ENCODE peak calls at places on chromosomes 5 and 9, in five cellular contexts. One of them, this sample, is unnamed.

GRCh38 chr9:117772960-117773359 is 68.8 kb downstream of the TLR4 start:
- DNase-seq in A549: no peak
- DNase-seq in CD4-positive, alpha-beta T cell: no peak
- DNase-seq in SJSA1: peak
- DNase-seq in HCT116: no peak
- DNase-seq in this sample: no peak

GRCh38 chr5:73311291-73312110 is 137.1 kb downstream of the FOXD1 start:
- DNase-seq in A549: no peak
- DNase-seq in CD4-positive, alpha-beta T cell: no peak
- DNase-seq in SJSA1: peak
- DNase-seq in HCT116: no peak
- DNase-seq in this sample: no peak

GRCh38 chr5:102767864-102768263 is 12.8 kb downstream of the PAM start:
- DNase-seq in A549: no peak
- DNase-seq in CD4-positive, alpha-beta T cell: no peak
- DNase-seq in SJSA1: no peak
- DNase-seq in HCT116: no peak
- DNase-seq in this sample: no peak

GRCh38 chr9:123007269-123007668 is 26.2 kb upstream of the GPR21 start:
- DNase-seq in A549: no peak
- DNase-seq in CD4-positive, alpha-beta T cell: no peak
- DNase-seq in SJSA1: no peak
- DNase-seq in HCT116: no peak
- DNase-seq in this sample: no peak

GRCh38 chr5:102715405-102715804 is 39.7 kb upstream of the PAM start:
- DNase-seq in A549: no peak
- DNase-seq in CD4-positive, alpha-beta T cell: no peak
- DNase-seq in SJSA1: no peak
- DNase-seq in HCT116: peak
- DNase-seq in this sample: no peak

GRCh38 chr5:77851229-77852067 is 75.3 kb upstream of the TBCA start:
- DNase-seq in A549: no peak
- DNase-seq in CD4-positive, alpha-beta T cell: no peak
- DNase-seq in SJSA1: no peak
- DNase-seq in HCT116: no peak
- DNase-seq in this sample: no peak

GRCh38 chr5:132971483-132972435 is 8.3 kb upstream of the AFF4 start:
- DNase-seq in A549: no peak
- DNase-seq in CD4-positive, alpha-beta T cell: no peak
- DNase-seq in SJSA1: peak
- DNase-seq in HCT116: no peak
- DNase-seq in this sample: no peak

GRCh38 chr5:175107865-175108264 is 336.1 kb downstream of the DRD1 start:
- DNase-seq in A549: no peak
- DNase-seq in CD4-positive, alpha-beta T cell: no peak
- DNase-seq in SJSA1: no peak
- DNase-seq in HCT116: no peak
- DNase-seq in this sample: no peak

GRCh38 chr9:1057910-1058309 is 7.8 kb downstream of the DMRT2 start:
- DNase-seq in A549: no peak
- DNase-seq in CD4-positive, alpha-beta T cell: no peak
- DNase-seq in SJSA1: no peak
- DNase-seq in HCT116: no peak
- DNase-seq in this sample: peak

GRCh38 chr5:62649025-62649424 is 70.4 kb downstream of the LRRC70 start:
- DNase-seq in A549: no peak
- DNase-seq in CD4-positive, alpha-beta T cell: no peak
- DNase-seq in SJSA1: no peak
- DNase-seq in HCT116: no peak
- DNase-seq in this sample: no peak

GRCh38 chr5:41728281-41728680 is 141.9 kb downstream of the OXCT1 start:
- DNase-seq in A549: no peak
- DNase-seq in CD4-positive, alpha-beta T cell: no peak
- DNase-seq in SJSA1: no peak
- DNase-seq in HCT116: no peak
- DNase-seq in this sample: no peak

GRCh38 chr5:37133939-37134338 is 115.2 kb downstream of the CPLANE1 start:
- DNase-seq in A549: no peak
- DNase-seq in CD4-positive, alpha-beta T cell: no peak
- DNase-seq in SJSA1: no peak
- DNase-seq in HCT116: no peak
- DNase-seq in this sample: no peak

GRCh38 chr5:76582252-76583162 is 40.7 kb downstream of the F2RL2 start:
- DNase-seq in A549: no peak
- DNase-seq in CD4-positive, alpha-beta T cell: no peak
- DNase-seq in SJSA1: no peak
- DNase-seq in HCT116: no peak
- DNase-seq in this sample: no peak

GRCh38 chr5:93163010-93163663 is 417.9 kb downstream of the NR2F1-AS1 start:
- DNase-seq in A549: no peak
- DNase-seq in CD4-positive, alpha-beta T cell: no peak
- DNase-seq in SJSA1: no peak
- DNase-seq in HCT116: peak
- DNase-seq in this sample: no peak

GRCh38 chr5:180467028-180467427 is 27.2 kb upstream of the CNOT6 start:
- DNase-seq in A549: peak
- DNase-seq in CD4-positive, alpha-beta T cell: no peak
- DNase-seq in SJSA1: peak
- DNase-seq in HCT116: no peak
- DNase-seq in this sample: no peak

GRCh38 chr5:103375356-103375755 is 116.8 kb downstream of the MACIR start:
- DNase-seq in A549: no peak
- DNase-seq in CD4-positive, alpha-beta T cell: no peak
- DNase-seq in SJSA1: no peak
- DNase-seq in HCT116: no peak
- DNase-seq in this sample: no peak

GRCh38 chr5:32664523-32664922 is 46.6 kb upstream of the NPR3 start:
- DNase-seq in A549: no peak
- DNase-seq in CD4-positive, alpha-beta T cell: no peak
- DNase-seq in SJSA1: no peak
- DNase-seq in HCT116: no peak
- DNase-seq in this sample: no peak

GRCh38 chr5:139486201-139486600 is 3.6 kb upstream of the STING1 start:
- DNase-seq in A549: no peak
- DNase-seq in CD4-positive, alpha-beta T cell: no peak
- DNase-seq in SJSA1: no peak
- DNase-seq in HCT116: no peak
- DNase-seq in this sample: no peak

GRCh38 chr9:73426226-73426625 is 274.6 kb downstream of the ANXA1 start:
- DNase-seq in A549: no peak
- DNase-seq in CD4-positive, alpha-beta T cell: no peak
- DNase-seq in SJSA1: no peak
- DNase-seq in HCT116: no peak
- DNase-seq in this sample: no peak

GRCh38 chr5:108637110-108637509 is 110.6 kb upstream of the FER start:
- DNase-seq in A549: no peak
- DNase-seq in CD4-positive, alpha-beta T cell: no peak
- DNase-seq in SJSA1: no peak
- DNase-seq in HCT116: no peak
- DNase-seq in this sample: no peak

GRCh38 chr5:91425046-91425445 is 41.9 kb upstream of the ARRDC3 start:
- DNase-seq in A549: no peak
- DNase-seq in CD4-positive, alpha-beta T cell: no peak
- DNase-seq in SJSA1: no peak
- DNase-seq in HCT116: no peak
- DNase-seq in this sample: no peak

DNA sequence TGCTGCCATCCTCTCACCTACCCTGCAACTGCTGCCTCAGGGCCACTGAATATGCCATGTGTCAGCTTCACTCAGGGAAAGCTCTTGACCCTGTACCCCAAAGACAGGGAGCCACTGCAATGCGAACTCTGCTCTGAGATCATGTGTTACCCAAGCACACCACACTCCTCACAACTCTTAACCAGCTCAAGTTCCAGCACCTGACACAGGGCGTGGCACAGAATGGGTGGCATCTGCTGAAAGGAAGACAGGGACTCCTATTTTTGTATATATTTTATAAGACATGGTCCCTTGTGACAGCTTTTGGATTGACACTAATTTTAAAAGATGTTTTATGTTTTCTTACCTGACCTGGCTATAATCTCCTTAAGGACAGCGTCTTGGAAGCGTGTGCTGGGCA is 10.7 kb downstream of the PHYKPL start:
- DNase-seq in A549: no peak
- DNase-seq in CD4-positive, alpha-beta T cell: no peak
- DNase-seq in SJSA1: no peak
- DNase-seq in HCT116: no peak
- DNase-seq in this sample: no peak
- H3K27ac ChIP-seq in A549: no peak
- H3K27ac ChIP-seq in CD4-positive, alpha-beta T cell: no peak
- H3K27ac ChIP-seq in SJSA1: no peak
- H3K27ac ChIP-seq in HCT116: no peak
- H3K27ac ChIP-seq in this sample: no peak

GRCh38 chr5:154813736-154814135 is 36.7 kb downstream of the FAXDC2 start:
- DNase-seq in A549: no peak
- DNase-seq in CD4-positive, alpha-beta T cell: no peak
- DNase-seq in SJSA1: no peak
- DNase-seq in HCT116: no peak
- DNase-seq in this sample: no peak
- H3K27ac ChIP-seq in A549: no peak
- H3K27ac ChIP-seq in CD4-positive, alpha-beta T cell: no peak
- H3K27ac ChIP-seq in SJSA1: no peak
- H3K27ac ChIP-seq in HCT116: no peak
- H3K27ac ChIP-seq in this sample: no peak

GRCh38 chr9:84950879-84951811 is 281.6 kb downstream of the NTRK2 start:
- DNase-seq in A549: no peak
- DNase-seq in CD4-positive, alpha-beta T cell: no peak
- DNase-seq in SJSA1: no peak
- DNase-seq in HCT116: no peak
- DNase-seq in this sample: no peak

GRCh38 chr9:84955971-84956370 is 286.4 kb downstream of the NTRK2 start:
- DNase-seq in A549: no peak
- DNase-seq in CD4-positive, alpha-beta T cell: no peak
- DNase-seq in SJSA1: no peak
- DNase-seq in HCT116: no peak
- DNase-seq in this sample: no peak

GRCh38 chr9:84955155-84955554 is 285.6 kb downstream of the NTRK2 start:
- DNase-seq in A549: no peak
- DNase-seq in CD4-positive, alpha-beta T cell: no peak
- DNase-seq in SJSA1: no peak
- DNase-seq in HCT116: no peak
- DNase-seq in this sample: no peak

GRCh38 chr9:84953797-84954695 is 284.5 kb downstream of the NTRK2 start:
- DNase-seq in A549: peak
- DNase-seq in CD4-positive, alpha-beta T cell: no peak
- DNase-seq in SJSA1: peak
- DNase-seq in HCT116: peak
- DNase-seq in this sample: peak

GRCh38 chr9:84953252-84953773 is 283.8 kb downstream of the NTRK2 start:
- DNase-seq in A549: no peak
- DNase-seq in CD4-positive, alpha-beta T cell: no peak
- DNase-seq in SJSA1: no peak
- DNase-seq in HCT116: no peak
- DNase-seq in this sample: no peak
- H3K27ac ChIP-seq in A549: no peak
- H3K27ac ChIP-seq in CD4-positive, alpha-beta T cell: no peak
- H3K27ac ChIP-seq in SJSA1: no peak
- H3K27ac ChIP-seq in HCT116: no peak
- H3K27ac ChIP-seq in this sample: peak

GRCh38 chr9:16868706-16869105 is 1.8 kb downstream of the BNC2 start:
- DNase-seq in A549: no peak
- DNase-seq in CD4-positive, alpha-beta T cell: no peak
- DNase-seq in SJSA1: no peak
- DNase-seq in HCT116: no peak
- DNase-seq in this sample: no peak

GRCh38 chr9:16869140-16869903 is 1.1 kb downstream of the BNC2 start:
- DNase-seq in A549: no peak
- DNase-seq in CD4-positive, alpha-beta T cell: no peak
- DNase-seq in SJSA1: no peak
- DNase-seq in HCT116: no peak
- DNase-seq in this sample: no peak

GRCh38 chr9:16866542-16866941 is 3.9 kb downstream of the BNC2 start:
- DNase-seq in A549: no peak
- DNase-seq in CD4-positive, alpha-beta T cell: no peak
- DNase-seq in SJSA1: no peak
- DNase-seq in HCT116: no peak
- DNase-seq in this sample: no peak

GRCh38 chr9:16869961-16870605 is 387 bp downstream of the BNC2 start:
- DNase-seq in A549: peak
- DNase-seq in CD4-positive, alpha-beta T cell: no peak
- DNase-seq in SJSA1: no peak
- DNase-seq in HCT116: no peak
- DNase-seq in this sample: no peak

DNA sequence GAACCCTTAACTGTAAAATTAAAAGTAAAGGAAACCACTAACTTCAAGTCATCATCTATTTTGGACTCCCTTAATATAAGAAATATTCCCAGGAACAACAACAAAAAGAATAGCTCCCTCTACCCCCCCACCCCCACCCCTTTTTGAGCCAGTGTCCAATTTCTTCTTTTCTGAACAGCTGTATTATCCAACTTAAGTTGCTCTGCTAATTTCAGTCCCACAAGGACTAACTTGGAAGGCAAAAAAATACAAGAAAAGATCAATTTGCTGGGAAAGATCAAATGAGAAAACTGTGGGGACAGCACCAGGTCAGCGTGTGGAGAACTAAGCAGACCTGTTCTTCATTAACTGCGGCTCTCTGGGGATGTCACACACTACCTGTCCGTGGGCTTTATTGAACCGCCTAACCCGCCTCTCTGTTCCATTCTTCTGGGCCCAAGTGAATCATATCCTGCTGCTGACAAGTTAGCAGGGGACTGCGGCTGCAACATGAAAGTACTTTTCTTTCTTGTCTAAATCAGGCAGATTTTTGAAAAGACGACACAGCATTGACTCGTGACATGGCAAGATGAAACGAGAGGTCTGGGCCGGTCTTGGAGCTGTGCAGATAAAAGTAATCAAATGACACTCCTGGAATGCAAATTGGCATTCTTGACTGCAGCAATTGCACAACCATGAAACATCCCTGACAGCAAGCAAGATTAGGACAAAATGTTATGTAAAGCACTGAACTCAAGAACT is 2.7 kb downstream of the BNC2 start:
- DNase-seq in A549: no peak
- DNase-seq in CD4-positive, alpha-beta T cell: no peak
- DNase-seq in SJSA1: peak
- DNase-seq in HCT116: no peak
- DNase-seq in this sample: no peak
- H3K27ac ChIP-seq in A549: peak
- H3K27ac ChIP-seq in CD4-positive, alpha-beta T cell: no peak
- H3K27ac ChIP-seq in SJSA1: peak
- H3K27ac ChIP-seq in HCT116: no peak
- H3K27ac ChIP-seq in this sample: no peak